ENCODE peak calls at places on chromosomes 4 and X, in seven cellular contexts. U is right cardiac atrium, R is retinal pigment epithelial cell, M is fibroblast of pulmonary artery, K is tibial nerve, J is GM23338, A is IMR-90. D is an unnamed sample.

GRCh38 chr4:38902695-38903094 is 35.1 kb downstream of the FAM114A1 start:
- DNase-seq in U (no peak), K (no peak), R (no peak), M (peak), A (no peak), J (peak), D (no peak)

GRCh38 chr4:128571747-128572146 is 237.8 kb upstream of the JADE1 start:
- DNase-seq in J (no peak), K (peak), M (peak), U (peak), R (peak), A (peak), D (no peak)

GRCh38 chrX:94977562-94977961 is 1303.6 kb downstream of the FAM133A start:
- DNase-seq in J (no peak), R (no peak), K (no peak), A (no peak), U (no peak), M (no peak), D (no peak)

GRCh38 chr4:111689731-111690130 is 455.5 kb upstream of the FAM241A start:
- DNase-seq in R (no peak), A (peak), U (no peak), J (no peak), K (no peak), M (no peak), D (no peak)

GRCh38 chr4:6221296-6221850 is 21.0 kb upstream of the JAKMIP1 start:
- DNase-seq in M (no peak), K (no peak), R (no peak), U (no peak), J (peak), A (no peak), D (no peak)

GRCh38 chr4:76989391-76990061 is 40.0 kb downstream of the SEPTIN11 start:
- DNase-seq in A (no peak), U (no peak), R (no peak), M (no peak), J (no peak), K (no peak), D (no peak)

GRCh38 chrX:14673764-14674163 is 144.4 kb downstream of the GLRA2 start:
- DNase-seq in R (peak), J (no peak), M (peak), U (no peak), A (peak), K (no peak), D (no peak)

GRCh38 chr4:167102475-167102874 is 131.8 kb downstream of the SPOCK3 start:
- DNase-seq in K (no peak), R (no peak), U (no peak), A (no peak), M (no peak), J (no peak), D (no peak)

GRCh38 chr4:169283114-169283509 is 12.4 kb upstream of the SH3RF1 start:
- DNase-seq in K (no peak), M (peak), R (peak), U (no peak), J (no peak), A (peak), D (peak)

GRCh38 chr4:80367737-80368136 is 32.2 kb downstream of the CFAP299 start:
- DNase-seq in J (no peak), R (no peak), U (no peak), A (peak), K (no peak), M (peak), D (no peak)

GRCh38 chr4:12499693-12500092 is 984.4 kb downstream of the RAB28 start:
- DNase-seq in R (no peak), M (no peak), K (no peak), A (no peak), J (no peak), U (no peak), D (no peak)

GRCh38 chrX:55135171-55135570 is 46.4 kb downstream of the PAGE2 start:
- DNase-seq in R (peak), K (peak), U (peak), J (peak), M (peak), A (peak), D (peak)

GRCh38 chr4:71212216-71212615 is 126.6 kb upstream of the SLC4A4 start:
- DNase-seq in U (no peak), J (no peak), M (no peak), A (no peak), K (no peak), R (no peak), D (no peak)

GRCh38 chr4:30068234-30068633 is 651.9 kb upstream of the PCDH7 start:
- DNase-seq in A (no peak), J (no peak), U (no peak), K (no peak), M (no peak), R (no peak), D (no peak)

GRCh38 chr4:101346312-101346561 is 1.1 kb downstream of the PPP3CA start:
- DNase-seq in R (no peak), J (no peak), K (no peak), M (no peak), A (no peak), U (no peak), D (no peak)

GRCh38 chrX:123184199-123184857 is at the start of gene GRIA3:
- DNase-seq in J (peak), M (no peak), A (no peak), K (peak), R (no peak), U (no peak), D (no peak)

GRCh38 chr4:15682790-15683495 is 1.3 kb downstream of the FAM200B start:
- DNase-seq in U (no peak), K (no peak), A (peak), M (peak), J (no peak), R (no peak), D (no peak)

GRCh38 chr4:95462946-95463345 is 85.8 kb downstream of the UNC5C start:
- DNase-seq in K (no peak), J (no peak), M (no peak), U (no peak), R (no peak), A (no peak), D (no peak)

GRCh38 chr4:73836373-73837269 is at the start of gene CXCL6:
- DNase-seq in U (peak), A (no peak), J (peak), K (no peak), R (no peak), M (peak), D (no peak)

GRCh38 chr4:123304151-123305021 is 92.2 kb upstream of the SPRY1 start:
- DNase-seq in J (peak), R (no peak), A (no peak), M (no peak), K (no peak), U (peak), D (no peak)

GRCh38 chr4:128322311-128322710 is 34.7 kb upstream of the PGRMC2 start:
- DNase-seq in R (no peak), J (no peak), U (no peak), M (no peak), A (peak), K (no peak), D (peak)

GRCh38 chrX:7115557-7115956 is 32.0 kb upstream of the STS start:
- DNase-seq in J (no peak), U (peak), R (no peak), M (peak), K (no peak), A (no peak), D (no peak)

GRCh38 chrX:41559662-41560061 is 112.5 kb downstream of the NYX start:
- DNase-seq in K (peak), J (no peak), R (peak), A (peak), U (no peak), M (peak), D (no peak)

GRCh38 chrX:18833071-18833731 is 125.8 kb downstream of the PPEF1 start:
- DNase-seq in R (no peak), K (peak), A (peak), U (peak), M (peak), J (peak), D (no peak)

GRCh38 chrX:136310411-136310810 is 9.6 kb downstream of the ADGRG4 start:
- DNase-seq in U (no peak), J (peak), R (peak), A (peak), M (peak), K (no peak), D (no peak)

GRCh38 chrX:152588206-152588605 is 49.5 kb upstream of the GABRQ start:
- DNase-seq in U (no peak), J (peak), A (no peak), M (no peak), R (no peak), K (no peak), D (no peak)

DNA sequence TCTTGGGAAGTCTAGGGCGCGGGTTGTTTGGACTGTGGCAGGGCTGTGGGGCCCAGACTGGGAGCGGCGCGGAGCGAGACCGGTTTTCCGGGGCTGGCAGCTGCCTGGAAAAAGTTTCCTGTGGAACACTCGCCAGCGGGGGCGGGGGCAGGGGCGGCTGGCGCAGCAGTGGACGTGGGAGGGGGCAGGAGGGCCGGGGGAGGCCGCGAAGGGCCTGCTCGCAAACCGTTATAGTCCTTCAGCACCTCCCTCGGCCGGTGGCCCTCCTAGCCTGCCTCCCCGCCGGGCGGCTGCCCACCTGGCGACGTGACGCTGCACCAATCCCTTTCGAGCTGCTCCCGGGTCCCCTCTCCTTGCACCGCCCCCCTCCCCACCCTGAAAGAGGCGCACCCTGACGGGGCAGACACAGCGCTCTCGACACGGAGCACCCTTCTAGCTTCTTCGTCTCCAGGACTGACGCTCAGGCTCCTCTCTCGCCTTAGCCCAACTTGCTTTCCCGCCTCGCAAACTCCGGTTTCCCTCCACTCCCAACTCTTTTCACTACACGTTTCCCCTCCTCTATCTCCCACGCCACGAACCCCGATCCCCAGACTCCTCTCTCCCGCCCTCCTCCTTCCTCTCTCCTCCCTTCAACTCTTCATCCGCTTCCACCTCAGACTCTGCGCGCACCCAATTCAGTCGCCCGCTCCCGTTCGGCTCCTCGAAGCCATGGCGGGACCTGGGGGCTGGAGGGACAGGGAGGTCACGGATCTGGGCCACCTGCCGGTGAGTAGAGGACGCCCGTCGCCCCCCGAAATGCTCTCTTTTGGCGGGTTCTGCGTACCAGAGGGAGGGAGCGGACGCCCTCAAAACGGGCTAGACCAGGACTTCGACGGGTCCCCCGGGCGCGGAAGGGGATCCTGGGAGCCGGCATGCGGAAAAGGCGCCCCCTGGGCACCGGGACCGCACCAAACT is at the start of gene NRK:
- DNase-seq in R (no peak), A (no peak), U (peak), M (peak), J (peak), K (no peak), D (no peak)
- H3K4me3 ChIP-seq in R (peak), A (peak), U (peak), M (peak), J (peak), K (peak), D (no peak)

DNA sequence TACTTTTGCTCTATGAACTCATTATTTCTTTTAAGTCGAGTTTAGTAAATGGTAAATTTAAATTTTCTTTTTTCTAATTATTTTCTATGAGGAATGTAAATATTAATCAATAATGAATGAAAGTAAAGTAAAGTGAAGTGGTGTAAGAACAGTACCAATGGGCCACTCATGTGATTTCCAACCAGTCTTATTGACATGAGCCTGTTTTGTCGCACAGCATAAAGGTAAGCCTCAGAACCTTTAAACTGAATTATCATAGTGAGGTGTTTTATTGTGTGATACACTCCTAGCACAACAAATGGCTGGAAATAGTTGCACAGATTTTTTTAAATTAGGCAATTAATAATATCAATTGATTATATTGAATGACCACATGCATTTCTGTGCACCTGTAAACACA is 1.1 kb downstream of the ADH1C start:
- DNase-seq in M (no peak), K (no peak), R (no peak), U (no peak), J (no peak), A (no peak), D (no peak)
- H3K4me3 ChIP-seq in M (no peak), K (no peak), R (no peak), U (no peak), J (no peak), A (no peak), D (no peak)

GRCh38 chr4:8351931-8352367 is 82.4 kb downstream of the HTRA3 start:
- DNase-seq in U (no peak), K (peak), R (no peak), A (peak), J (no peak), M (peak), D (no peak)

GRCh38 chr4:8352368-8353157 is 83.0 kb downstream of the HTRA3 start:
- DNase-seq in K (no peak), U (no peak), J (no peak), M (no peak), A (no peak), R (no peak), D (no peak)

GRCh38 chr4:8350326-8350725 is 80.8 kb downstream of the HTRA3 start:
- DNase-seq in A (no peak), M (no peak), J (no peak), U (no peak), K (no peak), R (no peak), D (no peak)

GRCh38 chr4:8349664-8350225 is 80.2 kb downstream of the HTRA3 start:
- DNase-seq in K (no peak), R (no peak), M (no peak), A (no peak), J (no peak), U (no peak), D (no peak)

GRCh38 chr4:8350841-8351461 is 81.4 kb downstream of the HTRA3 start:
- DNase-seq in J (no peak), U (no peak), R (no peak), M (no peak), A (no peak), K (no peak), D (no peak)
- H3K4me3 ChIP-seq in J (no peak), U (no peak), R (no peak), M (no peak), A (no peak), K (no peak), D (no peak)

GRCh38 chr4:146124023-146124680 is 51.4 kb upstream of the LSM6 start:
- DNase-seq in R (no peak), J (peak), A (peak), K (no peak), U (no peak), M (no peak), D (no peak)
- H3K4me3 ChIP-seq in R (no peak), J (no peak), A (no peak), K (no peak), U (no peak), M (no peak), D (no peak)

GRCh38 chr4:14184767-14185166 is 557.2 kb upstream of the BOD1L1 start:
- DNase-seq in J (no peak), R (no peak), U (no peak), M (no peak), K (no peak), A (no peak), D (no peak)
- H3K4me3 ChIP-seq in J (no peak), R (no peak), U (no peak), M (no peak), K (no peak), A (no peak), D (no peak)

GRCh38 chrX:46576458-46576857 is 2.9 kb downstream of the CHST7 start:
- DNase-seq in M (peak), K (peak), A (no peak), J (no peak), R (no peak), U (peak), D (no peak)
- H3K4me3 ChIP-seq in M (peak), K (no peak), A (peak), J (peak), R (no peak), U (peak), D (peak)

GRCh38 chr4:37890501-37891220 is at the start of gene TBC1D1:
- DNase-seq in J (peak), M (no peak), K (peak), U (peak), A (no peak), R (no peak), D (no peak)
- H3K4me3 ChIP-seq in J (peak), M (peak), K (peak), U (peak), A (peak), R (peak), D (peak)

GRCh38 chr4:184267673-184268573 is 50.2 kb upstream of the ENPP6 start:
- DNase-seq in U (no peak), A (peak), J (no peak), R (peak), M (peak), K (peak), D (peak)
- H3K4me3 ChIP-seq in U (peak), A (no peak), J (no peak), R (no peak), M (peak), K (peak), D (peak)

GRCh38 chr4:165330071-165330470 is 2.6 kb downstream of the MSMO1 start:
- DNase-seq in M (no peak), U (no peak), R (no peak), K (no peak), J (no peak), A (no peak), D (no peak)
- H3K4me3 ChIP-seq in M (peak), U (no peak), R (peak), K (no peak), J (peak), A (no peak), D (no peak)